ENCODE peak calls at places on chromosomes 7 and 10, in ten cellular contexts. B is fibroblast of lung; D is A549; P is foreskin keratinocyte; F is HL-60; G is CD4-positive, alpha-beta T cell; N is suprapubic skin; T is hepatocyte; K is stomach; H is WERI-Rb-1. Z is an unnamed sample.

GRCh38 chr7:24752073-24752800 is 5.0 kb downstream of the GSDME start:
- DNase-seq in G (no peak), P (no peak), D (no peak), K (no peak), F (no peak), H (no peak), N (no peak), B (no peak), T (no peak), Z (no peak)

GRCh38 chr7:92763636-92764423 is 72.5 kb downstream of the CDK6 start:
- DNase-seq in B (peak; percentile 91), P (peak; percentile 98), H (peak; percentile 16), K (no peak), F (no peak), G (no peak), N (no peak), T (peak; percentile 76), D (peak; percentile 78), Z (peak; percentile 89)

GRCh38 chr10:3093996-3094395 is 26.6 kb downstream of the PFKP start:
- DNase-seq in K (no peak), D (no peak), B (no peak), T (no peak), N (no peak), F (no peak), G (no peak), H (no peak), P (no peak), Z (no peak)

GRCh38 chr10:70328987-70329386 is 45.2 kb upstream of the NPFFR1 start:
- DNase-seq in F (no peak), B (peak; percentile 26), P (no peak), K (no peak), D (no peak), T (no peak), H (no peak), N (peak; percentile 8), G (no peak), Z (no peak)

GRCh38 chr10:75544923-75545322 is 113.5 kb downstream of the LRMDA start:
- DNase-seq in P (no peak), F (no peak), D (no peak), K (no peak), T (no peak), N (no peak), H (no peak), B (peak; percentile 81), G (no peak), Z (no peak)

GRCh38 chr7:77697535-77697831 is 1.2 kb downstream of the RSBN1L start:
- DNase-seq in D (no peak), F (no peak), K (no peak), G (no peak), N (no peak), T (no peak), P (no peak), B (no peak), H (no peak), Z (no peak)

GRCh38 chr10:24349379-24350110 is 140.6 kb downstream of the KIAA1217 start:
- DNase-seq in B (peak; percentile 69), P (peak; percentile 57), F (no peak), T (no peak), D (no peak), H (no peak), G (no peak), K (no peak), N (no peak), Z (peak; percentile 29)

GRCh38 chr7:2282185-2282751 is 32.0 kb downstream of the SNX8 start:
- DNase-seq in B (no peak), K (no peak), F (no peak), G (no peak), N (no peak), P (no peak), D (no peak), H (no peak), T (no peak), Z (no peak)

GRCh38 chr7:121383235-121383634 is 12.9 kb downstream of the FAM3C start:
- DNase-seq in N (no peak), H (no peak), T (no peak), F (no peak), K (no peak), G (no peak), D (no peak), P (no peak), B (no peak), Z (no peak)

GRCh38 chr7:121385056-121385799 is 10.9 kb downstream of the FAM3C start:
- DNase-seq in D (no peak), G (no peak), K (no peak), H (no peak), F (no peak), T (no peak), N (no peak), P (no peak), B (no peak), Z (no peak)

GRCh38 chr7:121388950-121389349 is 7.2 kb downstream of the FAM3C start:
- DNase-seq in F (no peak), T (no peak), H (no peak), B (no peak), N (no peak), K (no peak), D (no peak), G (no peak), P (no peak), Z (no peak)

GRCh38 chr7:121384159-121384745 is 11.9 kb downstream of the FAM3C start:
- DNase-seq in T (peak; percentile 17), N (no peak), F (no peak), D (no peak), G (no peak), B (no peak), P (no peak), K (peak; percentile 66), H (no peak), Z (no peak)

DNA sequence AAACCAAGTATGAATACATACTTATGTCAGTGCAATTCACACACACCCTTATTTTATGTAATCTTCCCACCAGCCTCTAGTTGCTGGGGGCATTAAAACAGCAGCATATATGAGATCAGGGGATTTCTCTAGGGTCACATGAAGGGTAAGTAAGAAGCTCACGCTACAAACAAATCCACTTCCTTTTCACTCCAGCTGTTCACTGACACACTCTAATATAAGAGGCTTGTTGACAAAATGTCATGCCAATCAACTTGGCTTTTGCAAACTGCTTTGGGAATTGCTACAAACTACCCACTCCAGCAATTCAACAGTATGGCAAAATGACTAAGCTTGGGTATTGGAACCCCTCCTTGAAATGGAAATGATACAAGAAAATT is 10.3 kb downstream of the FAM3C start:
- DNase-seq in K (no peak), T (no peak), H (no peak), B (no peak), P (no peak), F (no peak), D (no peak), G (no peak), N (no peak), Z (no peak)
- TF ChIP-seq CTCF in K (no peak), T (no peak), H (no peak), B (no peak), P (no peak), F (no peak), D (no peak), G (no peak), N (no peak), Z (no peak)

GRCh38 chr10:124521429-124521871 is 59.8 kb downstream of the LHPP start:
- DNase-seq in B (no peak), P (no peak), G (no peak), K (no peak), F (no peak), N (no peak), H (no peak), T (no peak), D (no peak), Z (no peak)
- H3K27ac ChIP-seq in B (no peak overlapping the region), P (no peak overlapping the region), G (no peak overlapping the region), K (no peak overlapping the region), F (no peak overlapping the region), N (no peak overlapping the region), H (no peak overlapping the region), T (no peak overlapping the region), D (no peak overlapping the region), Z (no peak overlapping the region)

GRCh38 chr7:40506158-40506557 is 371.4 kb downstream of the SUGCT start:
- DNase-seq in B (peak; percentile 13), H (no peak), F (no peak), G (no peak), K (no peak), N (no peak), P (no peak), D (no peak), T (no peak), Z (no peak)

GRCh38 chr7:40509301-40509700 is 374.5 kb downstream of the SUGCT start:
- DNase-seq in N (no peak), F (no peak), G (no peak), T (no peak), B (no peak), P (no peak), K (no peak), H (no peak), D (no peak), Z (no peak)

GRCh38 chr7:40502359-40502758 is 367.6 kb downstream of the SUGCT start:
- DNase-seq in D (no peak), T (no peak), N (no peak), F (no peak), H (no peak), K (no peak), P (no peak), B (no peak), G (no peak), Z (no peak)

DNA sequence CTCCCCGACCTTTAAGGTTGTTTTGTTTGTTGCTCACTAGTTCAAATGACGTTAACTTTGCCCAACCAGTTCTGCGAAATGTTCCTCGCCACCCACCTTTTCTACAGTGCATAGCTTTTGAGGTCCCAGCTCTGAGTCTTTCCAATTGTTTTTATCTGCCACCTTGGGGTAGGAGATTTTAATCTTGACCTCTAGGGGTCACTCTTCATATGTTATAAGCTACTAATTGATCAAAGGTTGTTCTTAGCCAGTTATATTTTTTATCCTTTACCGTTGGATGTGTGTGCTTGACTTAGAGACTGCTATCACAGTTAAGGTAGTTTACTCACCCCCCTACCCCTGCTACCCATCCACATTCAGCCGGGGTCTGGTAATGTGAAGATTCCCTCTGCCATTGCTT is 372.4 kb downstream of the SUGCT start:
- DNase-seq in K (no peak), H (no peak), T (no peak), F (peak; percentile 4), P (no peak), G (no peak), B (no peak), N (no peak), D (no peak), Z (no peak)
- TF ChIP-seq CTCF in K (no peak), H (no peak), T (no peak), F (no peak), P (peak; percentile 60), G (no peak), B (no peak), N (no peak), D (peak; percentile 12), Z (no peak)

GRCh38 chr10:11682896-11683295 is 59.3 kb upstream of the ECHDC3 start:
- DNase-seq in G (no peak), F (no peak), T (no peak), D (no peak), B (no peak), K (no peak), P (no peak), H (peak; percentile 27), N (no peak), Z (no peak)

GRCh38 chr10:11685787-11686218 is 56.4 kb upstream of the ECHDC3 start:
- DNase-seq in K (peak; percentile 86), G (peak; percentile 64), T (peak; percentile 46), P (peak; percentile 68), N (no peak), F (no peak), D (no peak), H (no peak), B (peak; percentile 80), Z (peak; percentile 41)

GRCh38 chr10:11687357-11687771 is 54.8 kb upstream of the ECHDC3 start:
- DNase-seq in F (no peak), P (peak; percentile 85), K (no peak), D (no peak), T (peak; percentile 50), G (no peak), B (peak; percentile 51), H (no peak), N (no peak), Z (peak; percentile 69)

GRCh38 chr10:11683529-11684320 is 58.5 kb upstream of the ECHDC3 start:
- DNase-seq in P (no peak), T (no peak), D (no peak), K (no peak), N (no peak), H (no peak), G (no peak), B (no peak), F (no peak), Z (no peak)

DNA sequence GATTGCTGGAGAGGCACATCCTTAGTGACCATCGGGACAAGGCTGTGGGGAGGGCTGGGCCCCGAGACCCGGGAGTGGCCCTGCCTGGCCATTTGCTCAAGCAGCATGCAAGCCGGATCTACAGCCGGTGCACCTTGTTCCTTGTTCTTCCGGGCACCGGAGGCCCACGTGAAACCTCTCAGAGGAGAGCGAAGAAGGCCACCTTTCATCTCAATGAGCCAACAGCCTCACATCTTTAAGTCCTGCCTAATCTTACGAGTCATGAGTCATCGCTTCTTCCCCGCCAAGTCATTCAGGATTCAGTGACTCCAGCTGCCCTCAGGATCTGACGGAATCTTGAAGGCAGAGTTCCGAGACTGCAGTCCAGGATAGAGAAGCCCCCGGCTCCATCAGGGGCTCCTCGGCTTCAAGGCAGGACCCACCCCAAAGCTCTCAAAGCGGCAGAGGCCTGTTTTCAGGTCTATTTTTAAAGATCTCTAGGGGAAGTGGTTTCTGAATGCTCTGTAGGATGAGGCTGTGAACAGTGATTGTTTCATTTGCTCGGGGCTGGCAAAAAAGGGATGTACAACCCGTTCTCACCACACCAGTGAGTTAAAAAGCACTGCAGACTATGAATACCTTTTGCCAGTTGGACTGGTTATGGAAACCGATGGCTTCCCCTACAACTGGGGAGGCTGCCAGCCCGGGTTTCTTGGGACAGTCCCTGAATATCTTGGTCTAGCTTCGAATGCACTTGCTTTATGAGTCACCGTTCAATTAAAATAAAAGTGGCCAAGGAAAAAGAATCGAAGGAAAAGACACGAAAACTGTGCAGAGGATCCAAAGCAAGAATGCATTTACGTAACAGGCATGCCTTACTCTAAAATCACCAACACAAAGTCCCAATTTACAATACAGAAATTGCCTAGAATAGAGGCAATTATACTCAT is 57.2 kb upstream of the ECHDC3 start:
- DNase-seq in K (peak; percentile 86), D (peak; percentile 89), F (no peak), N (peak; percentile 84), P (peak; percentile 93), G (peak; percentile 53), B (peak; percentile 94), T (peak; percentile 78), H (no peak), Z (peak; percentile 92)
- H3K27ac ChIP-seq in K (peak overlapping the region; percentile 87), D (peak overlapping the region; percentile 60), F (no peak overlapping the region), N (peak overlapping the region; percentile 83), P (peak overlapping the region; percentile 71), G (peak overlapping the region; percentile 88), B (peak overlapping the region; percentile 46), T (peak overlapping the region; percentile 71), H (no peak overlapping the region), Z (peak overlapping the region; percentile 92)